ENCODE peak calls at places on chromosomes 4 and X, in nine cellular contexts. One of them, this sample, is unnamed.

GRCh38 chr4:187685247-187685646 is 310.3 kb upstream of the ZFP42 start:
- DNase-seq in thoracic aorta: no peak
- DNase-seq in RWPE2: no peak
- DNase-seq in H9: no peak
- DNase-seq in lower lobe of right lung: no peak
- DNase-seq in body of pancreas: no peak
- DNase-seq in uterus: no peak
- DNase-seq in CD4-positive, alpha-beta T cell: no peak
- DNase-seq in caudate nucleus: no peak
- DNase-seq in this sample: peak; percentile 6

GRCh38 chr4:47442980-47443379 is 20.5 kb downstream of the COMMD8 start:
- DNase-seq in caudate nucleus: no peak
- DNase-seq in body of pancreas: no peak
- DNase-seq in CD4-positive, alpha-beta T cell: no peak
- DNase-seq in H9: no peak
- DNase-seq in thoracic aorta: no peak
- DNase-seq in RWPE2: no peak
- DNase-seq in uterus: no peak
- DNase-seq in lower lobe of right lung: peak; percentile 44
- DNase-seq in this sample: no peak

GRCh38 chr4:73309211-73309610 is 50.6 kb upstream of the ANKRD17 start:
- DNase-seq in H9: no peak
- DNase-seq in lower lobe of right lung: no peak
- DNase-seq in thoracic aorta: no peak
- DNase-seq in body of pancreas: no peak
- DNase-seq in uterus: no peak
- DNase-seq in CD4-positive, alpha-beta T cell: no peak
- DNase-seq in RWPE2: no peak
- DNase-seq in caudate nucleus: no peak
- DNase-seq in this sample: peak; percentile 59

GRCh38 chrX:77065896-77066295 is 381.3 kb upstream of the FGF16 start:
- DNase-seq in CD4-positive, alpha-beta T cell: no peak
- DNase-seq in caudate nucleus: no peak
- DNase-seq in body of pancreas: no peak
- DNase-seq in uterus: no peak
- DNase-seq in thoracic aorta: no peak
- DNase-seq in lower lobe of right lung: no peak
- DNase-seq in H9: no peak
- DNase-seq in RWPE2: no peak
- DNase-seq in this sample: no peak

GRCh38 chr4:124754671-124755070 is 42.1 kb upstream of the ANKRD50 start:
- DNase-seq in uterus: no peak
- DNase-seq in lower lobe of right lung: no peak
- DNase-seq in body of pancreas: no peak
- DNase-seq in RWPE2: no peak
- DNase-seq in H9: no peak
- DNase-seq in CD4-positive, alpha-beta T cell: no peak
- DNase-seq in caudate nucleus: no peak
- DNase-seq in thoracic aorta: no peak
- DNase-seq in this sample: peak; percentile 48

GRCh38 chr4:26071688-26072087 is 157.7 kb downstream of the SMIM20 start:
- DNase-seq in CD4-positive, alpha-beta T cell: no peak
- DNase-seq in uterus: no peak
- DNase-seq in caudate nucleus: no peak
- DNase-seq in lower lobe of right lung: no peak
- DNase-seq in H9: no peak
- DNase-seq in thoracic aorta: no peak
- DNase-seq in RWPE2: no peak
- DNase-seq in body of pancreas: no peak
- DNase-seq in this sample: no peak

GRCh38 chr4:7928711-7929505 is 10.8 kb downstream of the AFAP1 start:
- DNase-seq in uterus: no peak
- DNase-seq in caudate nucleus: no peak
- DNase-seq in thoracic aorta: no peak
- DNase-seq in lower lobe of right lung: no peak
- DNase-seq in RWPE2: no peak
- DNase-seq in H9: no peak
- DNase-seq in CD4-positive, alpha-beta T cell: no peak
- DNase-seq in body of pancreas: no peak
- DNase-seq in this sample: no peak

GRCh38 chr4:68872442-68873217 is 56.8 kb downstream of the UGT2B10 start:
- DNase-seq in CD4-positive, alpha-beta T cell: no peak
- DNase-seq in thoracic aorta: no peak
- DNase-seq in RWPE2: no peak
- DNase-seq in caudate nucleus: no peak
- DNase-seq in lower lobe of right lung: no peak
- DNase-seq in H9: no peak
- DNase-seq in uterus: no peak
- DNase-seq in body of pancreas: no peak
- DNase-seq in this sample: peak; percentile 31

GRCh38 chrX:35826503-35826902 is 28.4 kb downstream of the MAGEB16 start:
- DNase-seq in body of pancreas: no peak
- DNase-seq in caudate nucleus: no peak
- DNase-seq in H9: no peak
- DNase-seq in uterus: no peak
- DNase-seq in lower lobe of right lung: no peak
- DNase-seq in thoracic aorta: no peak
- DNase-seq in RWPE2: no peak
- DNase-seq in CD4-positive, alpha-beta T cell: no peak
- DNase-seq in this sample: peak; percentile 60

GRCh38 chrX:109974906-109975655 is 27.8 kb upstream of the TMEM164 start:
- DNase-seq in lower lobe of right lung: no peak
- DNase-seq in RWPE2: no peak
- DNase-seq in body of pancreas: no peak
- DNase-seq in H9: no peak
- DNase-seq in caudate nucleus: no peak
- DNase-seq in uterus: no peak
- DNase-seq in thoracic aorta: no peak
- DNase-seq in CD4-positive, alpha-beta T cell: no peak
- DNase-seq in this sample: peak; percentile 3

GRCh38 chrX:20067709-20068315 is 48.9 kb downstream of the MAP7D2 start:
- DNase-seq in lower lobe of right lung: peak; percentile 71
- DNase-seq in caudate nucleus: no peak
- DNase-seq in body of pancreas: peak; percentile 86
- DNase-seq in uterus: peak; percentile 88
- DNase-seq in CD4-positive, alpha-beta T cell: no peak
- DNase-seq in H9: no peak
- DNase-seq in RWPE2: peak; percentile 58
- DNase-seq in thoracic aorta: peak; percentile 3
- DNase-seq in this sample: peak; percentile 74
- H3K27ac ChIP-seq in lower lobe of right lung: no peak overlapping the region
- H3K27ac ChIP-seq in caudate nucleus: no peak overlapping the region
- H3K27ac ChIP-seq in body of pancreas: peak overlapping the region; percentile 17
- H3K27ac ChIP-seq in uterus: no peak overlapping the region
- H3K27ac ChIP-seq in CD4-positive, alpha-beta T cell: no peak overlapping the region
- H3K27ac ChIP-seq in H9: no peak overlapping the region
- H3K27ac ChIP-seq in RWPE2: peak overlapping the region; percentile 58
- H3K27ac ChIP-seq in thoracic aorta: peak overlapping the region; percentile 23
- H3K27ac ChIP-seq in this sample: no peak overlapping the region

GRCh38 chrX:111180750-111181240 is 84.8 kb downstream of the PAK3 start:
- DNase-seq in thoracic aorta: no peak
- DNase-seq in H9: no peak
- DNase-seq in CD4-positive, alpha-beta T cell: no peak
- DNase-seq in lower lobe of right lung: no peak
- DNase-seq in body of pancreas: no peak
- DNase-seq in RWPE2: no peak
- DNase-seq in caudate nucleus: no peak
- DNase-seq in uterus: peak; percentile 21
- DNase-seq in this sample: no peak
- H3K27ac ChIP-seq in thoracic aorta: no peak overlapping the region
- H3K27ac ChIP-seq in H9: no peak overlapping the region
- H3K27ac ChIP-seq in CD4-positive, alpha-beta T cell: no peak overlapping the region
- H3K27ac ChIP-seq in lower lobe of right lung: no peak overlapping the region
- H3K27ac ChIP-seq in body of pancreas: no peak overlapping the region
- H3K27ac ChIP-seq in RWPE2: no peak overlapping the region
- H3K27ac ChIP-seq in caudate nucleus: no peak overlapping the region
- H3K27ac ChIP-seq in uterus: no peak overlapping the region
- H3K27ac ChIP-seq in this sample: no peak overlapping the region

GRCh38 chrX:70257599-70258288 is 2.3 kb downstream of the P2RY4 start:
- DNase-seq in CD4-positive, alpha-beta T cell: no peak
- DNase-seq in uterus: no peak
- DNase-seq in thoracic aorta: no peak
- DNase-seq in body of pancreas: no peak
- DNase-seq in caudate nucleus: no peak
- DNase-seq in RWPE2: no peak
- DNase-seq in lower lobe of right lung: no peak
- DNase-seq in H9: no peak
- DNase-seq in this sample: no peak
- H3K27ac ChIP-seq in CD4-positive, alpha-beta T cell: no peak overlapping the region
- H3K27ac ChIP-seq in uterus: no peak overlapping the region
- H3K27ac ChIP-seq in thoracic aorta: no peak overlapping the region
- H3K27ac ChIP-seq in body of pancreas: no peak overlapping the region
- H3K27ac ChIP-seq in caudate nucleus: no peak overlapping the region
- H3K27ac ChIP-seq in RWPE2: no peak overlapping the region
- H3K27ac ChIP-seq in lower lobe of right lung: no peak overlapping the region
- H3K27ac ChIP-seq in H9: no peak overlapping the region
- H3K27ac ChIP-seq in this sample: no peak overlapping the region

GRCh38 chr4:686371-687040 is 2.4 kb downstream of the SLC49A3 start:
- DNase-seq in RWPE2: no peak
- DNase-seq in CD4-positive, alpha-beta T cell: no peak
- DNase-seq in body of pancreas: no peak
- DNase-seq in H9: peak; percentile 31
- DNase-seq in uterus: no peak
- DNase-seq in lower lobe of right lung: no peak
- DNase-seq in caudate nucleus: no peak
- DNase-seq in thoracic aorta: no peak
- DNase-seq in this sample: no peak
- H3K27ac ChIP-seq in RWPE2: peak overlapping the region; percentile 50
- H3K27ac ChIP-seq in CD4-positive, alpha-beta T cell: no peak overlapping the region
- H3K27ac ChIP-seq in body of pancreas: peak overlapping the region; percentile 77
- H3K27ac ChIP-seq in H9: no peak overlapping the region
- H3K27ac ChIP-seq in uterus: peak overlapping the region; percentile 77
- H3K27ac ChIP-seq in lower lobe of right lung: peak overlapping the region; percentile 87
- H3K27ac ChIP-seq in caudate nucleus: no peak overlapping the region
- H3K27ac ChIP-seq in thoracic aorta: no peak overlapping the region
- H3K27ac ChIP-seq in this sample: no peak overlapping the region

This sample was measured in PC-3.